ENCODE peak calls at places on chromosome 12, in ten cellular contexts. O is HAP-1; J is tibial nerve; M is naive thymus-derived CD4-positive, alpha-beta T cell; C is CD8-positive, alpha-beta memory T cell; T is effector memory CD4-positive, alpha-beta T cell; S is psoas muscle; B is IMR-90; K is mesendoderm; I is aorta. V is an unnamed sample.
A peak's percentile ranks its signal among the peaks of the same experiment; 100 is the strongest.

GRCh38 chr12:28172434-28173030 is 17.7 kb upstream of the CCDC91 start:
- DNase-seq in O (peak; percentile 46), J (no peak), M (no peak), C (no peak), T (no peak), S (no peak), B (peak; percentile 68), K (peak; percentile 57), I (no peak), V (peak; percentile 44)

GRCh38 chr12:110266980-110267620 is 13.9 kb upstream of the ATP2A2 start:
- DNase-seq in O (peak; percentile 94), J (peak; percentile 16), M (no peak), C (no peak), T (no peak), S (no peak), B (peak; percentile 74), K (no peak), I (no peak), V (no peak)

GRCh38 chr12:46446645-46447044 is 74.1 kb upstream of the SLC38A2 start:
- DNase-seq in O (no peak), J (no peak), M (no peak), C (no peak), T (no peak), S (no peak), B (no peak), K (no peak), I (no peak), V (no peak)

GRCh38 chr12:95623554-95624170 is 72.4 kb upstream of the USP44 start:
- DNase-seq in O (peak; percentile 90), J (peak; percentile 18), M (no peak), C (no peak), T (peak; percentile 5), S (peak; percentile 66), B (peak; percentile 89), K (peak; percentile 98), I (peak; percentile 88), V (peak; percentile 76)

GRCh38 chr12:122355702-122356101 is 66.8 kb downstream of the CLIP1 start:
- DNase-seq in O (no peak), J (no peak), M (no peak), C (no peak), T (no peak), S (peak; percentile 75), B (no peak), K (no peak), I (no peak), V (no peak)

GRCh38 chr12:82383930-82384513 is 25.7 kb downstream of the METTL25 start:
- DNase-seq in O (no peak), J (no peak), M (no peak), C (no peak), T (no peak), S (no peak), B (peak; percentile 54), K (peak; percentile 6), I (no peak), V (no peak)

GRCh38 chr12:5796171-5797091 is 148.6 kb downstream of the ANO2 start:
- DNase-seq in O (peak; percentile 25), J (peak; percentile 13), M (peak; percentile 21), C (no peak), T (no peak), S (no peak), B (peak; percentile 30), K (peak; percentile 66), I (peak; percentile 80), V (peak; percentile 81)

GRCh38 chr12:95805864-95806669 is 15.5 kb upstream of the NTN4 start:
- DNase-seq in O (no peak), J (peak; percentile 46), M (no peak), C (no peak), T (peak; percentile 28), S (no peak), B (peak; percentile 99), K (peak; percentile 49), I (no peak), V (no peak)

GRCh38 chr12:81758421-81759214 is 532 bp downstream of the PPFIA2 start:
- DNase-seq in O (peak; percentile 88), J (no peak), M (peak; percentile 2), C (no peak), T (no peak), S (peak; percentile 56), B (no peak), K (peak; percentile 55), I (peak; percentile 82), V (peak; percentile 67)

GRCh38 chr12:1319215-1319614 is 275.2 kb downstream of the FBXL14 start:
- DNase-seq in O (no peak), J (no peak), M (no peak), C (no peak), T (no peak), S (no peak), B (peak; percentile 52), K (no peak), I (no peak), V (no peak)

GRCh38 chr12:19404232-19404880 is 34.9 kb upstream of the AEBP2 start:
- DNase-seq in O (no peak), J (no peak), M (peak; percentile 41), C (peak; percentile 6), T (no peak), S (no peak), B (no peak), K (no peak), I (no peak), V (no peak)

GRCh38 chr12:77894548-77894947 is 63.9 kb downstream of the NAV3 start:
- DNase-seq in O (no peak), J (no peak), M (no peak), C (no peak), T (no peak), S (no peak), B (no peak), K (peak; percentile 24), I (no peak), V (no peak)

GRCh38 chr12:51362307-51362706 is 15.8 kb upstream of the CELA1 start:
- DNase-seq in O (no peak), J (no peak), M (no peak), C (no peak), T (no peak), S (no peak), B (no peak), K (no peak), I (no peak), V (no peak)

GRCh38 chr12:4353785-4354208 is 25.7 kb downstream of the FGF23 start:
- DNase-seq in O (no peak), J (no peak), M (peak; percentile 56), C (peak; percentile 46), T (peak; percentile 35), S (no peak), B (no peak), K (peak; percentile 29), I (no peak), V (peak; percentile 58)

GRCh38 chr12:26704684-26705475 is 128.1 kb downstream of the ITPR2 start:
- DNase-seq in O (no peak), J (no peak), M (no peak), C (no peak), T (no peak), S (no peak), B (peak; percentile 47), K (peak; percentile 47), I (no peak), V (no peak)

GRCh38 chr12:106580671-106581508 is 1.9 kb upstream of the RFX4 start:
- DNase-seq in O (no peak), J (no peak), M (no peak), C (no peak), T (no peak), S (no peak), B (no peak), K (peak; percentile 3), I (no peak), V (peak; percentile 60)

DNA sequence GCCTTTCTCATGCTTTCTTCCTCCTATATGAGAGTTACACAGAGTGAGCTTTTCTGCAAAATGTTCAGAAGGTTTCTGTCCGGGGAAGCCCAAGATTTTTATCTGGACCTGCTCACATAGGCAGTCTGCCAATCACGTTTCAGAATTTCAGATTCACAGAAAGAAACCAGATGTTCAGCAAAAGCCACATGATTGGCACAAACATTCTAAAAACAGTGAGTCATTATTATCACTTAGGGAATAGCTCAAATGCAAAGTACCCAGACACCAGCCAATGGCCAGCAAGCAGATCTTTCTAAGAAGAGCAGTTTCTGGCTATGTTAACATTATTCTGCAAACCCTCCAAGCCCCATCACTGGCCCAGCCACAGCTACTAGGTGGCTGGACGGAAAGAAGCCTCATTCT is 1558.5 kb upstream of the TMEM132C start:
- DNase-seq in O (no peak), J (peak; percentile 36), M (no peak), C (no peak), T (no peak), S (no peak), B (no peak), K (no peak), I (no peak), V (no peak)
- H3K4me3 ChIP-seq in O (no peak overlapping the region), J (no peak overlapping the region), M (no peak overlapping the region), C (no peak overlapping the region), T (no peak overlapping the region), S (no peak overlapping the region), B (no peak overlapping the region), K (no peak overlapping the region), I (no peak overlapping the region), V (no peak overlapping the region)

GRCh38 chr12:118038122-118038521 is 21.6 kb downstream of the RFC5 start:
- DNase-seq in O (no peak), J (no peak), M (no peak), C (no peak), T (no peak), S (no peak), B (no peak), K (no peak), I (no peak), V (no peak)
- H3K36me3 ChIP-seq in O (peaks cover 70% of the 10 kb centered on the region), J (peaks cover 20% of the 10 kb centered on the region), M (peaks cover 35% of the 10 kb centered on the region), C (peaks cover 48% of the 10 kb centered on the region), T (peaks cover 75% of the 10 kb centered on the region), S (peaks cover 11% of the 10 kb centered on the region), B (peaks cover 63% of the 10 kb centered on the region), K (peaks cover 36% of the 10 kb centered on the region), I (peaks cover 7% of the 10 kb centered on the region), V (peaks cover 41% of the 10 kb centered on the region)

GRCh38 chr12:13799574-13799973 is 181.8 kb downstream of the GRIN2B start:
- DNase-seq in O (no peak), J (no peak), M (no peak), C (no peak), T (no peak), S (no peak), B (no peak), K (no peak), I (no peak), V (peak; percentile 23)
- H3K4me3 ChIP-seq in O (no peak overlapping the region), J (no peak overlapping the region), M (no peak overlapping the region), C (no peak overlapping the region), T (no peak overlapping the region), S (no peak overlapping the region), B (no peak overlapping the region), K (no peak overlapping the region), I (no peak overlapping the region), V (no peak overlapping the region)

DNA sequence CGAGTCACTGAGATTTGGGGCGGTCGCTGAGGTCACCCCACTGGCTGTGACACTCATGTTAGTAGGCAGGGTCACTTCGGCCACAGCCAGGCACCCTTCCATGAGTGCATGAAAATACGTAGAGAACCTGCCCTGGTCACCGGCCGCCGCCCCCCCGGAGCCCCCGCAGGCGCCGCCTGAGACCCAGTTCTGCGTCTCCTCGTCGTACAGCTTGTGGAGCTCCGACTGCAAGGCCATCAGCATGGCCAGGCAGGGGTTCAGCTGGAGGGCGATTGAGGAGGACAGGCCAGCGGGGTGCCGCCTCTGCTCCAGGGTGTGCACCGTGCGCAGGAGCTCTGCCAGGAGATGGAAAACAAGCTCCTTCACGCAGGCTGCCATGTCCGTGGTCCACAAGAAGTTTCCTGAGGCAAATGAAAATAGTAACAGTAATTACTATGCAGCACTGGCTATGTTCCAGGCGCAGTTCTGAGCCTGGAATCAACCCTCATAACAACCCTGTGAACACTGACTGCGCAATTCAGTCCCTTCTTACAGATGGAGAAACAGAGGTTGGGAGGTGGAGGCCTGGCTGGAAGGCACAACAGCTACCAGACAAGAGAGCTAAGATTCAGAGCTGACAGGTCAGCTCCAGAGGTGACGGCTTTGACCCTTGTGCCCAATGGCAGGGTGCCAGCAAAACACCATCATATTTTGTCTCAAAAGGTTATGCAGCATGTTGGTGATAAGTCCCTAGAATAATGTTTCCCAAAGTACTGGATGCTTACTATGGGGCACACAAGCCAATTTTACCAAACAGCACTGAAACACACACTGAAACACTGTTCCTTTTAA is 59.9 kb downstream of the TRAFD1 start:
- DNase-seq in O (no peak), J (no peak), M (no peak), C (no peak), T (no peak), S (peak; percentile 19), B (no peak), K (no peak), I (no peak), V (peak; percentile 39)
- H3K36me3 ChIP-seq in O (peaks cover 47% of the 10 kb centered on the region), J (peaks cover 9% of the 10 kb centered on the region), M (no peaks in the 10 kb centered on the region), C (peaks cover 6% of the 10 kb centered on the region), T (peaks cover 17% of the 10 kb centered on the region), S (no peaks in the 10 kb centered on the region), B (peaks cover 20% of the 10 kb centered on the region), K (peaks cover 3% of the 10 kb centered on the region), I (no peaks in the 10 kb centered on the region), V (peaks cover 7% of the 10 kb centered on the region)